ENCODE peak calls at places on chromosomes 5 and 9, in four cellular contexts. A is AG09319, F is A673, S is tibial nerve. D is an unnamed sample.

GRCh38 chr5:537098-537497 is 12.8 kb upstream of the SLC9A3 start:
- DNase-seq in S (no peak), F (no peak), A (no peak), D (no peak)

GRCh38 chr9:117400131-117400530 is 14.7 kb downstream of the ASTN2 start:
- DNase-seq in F (no peak), A (no peak), S (no peak), D (peak; percentile 61)

GRCh38 chr9:1871486-1872181 is 143.5 kb upstream of the SMARCA2 start:
- DNase-seq in S (no peak), A (no peak), F (peak; percentile 42), D (no peak)

GRCh38 chr5:122457178-122457826 is 145.3 kb downstream of the SNCAIP start:
- DNase-seq in A (no peak), F (no peak), S (no peak), D (no peak)

GRCh38 chr5:1008451-1009358 is at the start of gene NKD2:
- DNase-seq in S (peak; percentile 8), F (peak; percentile 65), A (no peak), D (peak; percentile 31)

GRCh38 chr5:176527246-176528222 is 9.7 kb downstream of the RNF44 start:
- DNase-seq in A (no peak), S (no peak), F (no peak), D (no peak)

GRCh38 chr5:98292496-98292895 is 481.0 kb upstream of the RGMB start:
- DNase-seq in A (no peak), S (no peak), F (no peak), D (no peak)

GRCh38 chr9:69028754-69029153 is 6.8 kb upstream of the FXN start:
- DNase-seq in F (no peak), S (no peak), A (no peak), D (no peak)

GRCh38 chr9:137619240-137620090 is 660 bp downstream of the EHMT1 start:
- DNase-seq in S (no peak), A (no peak), F (peak; percentile 55), D (peak; percentile 44)

GRCh38 chr5:159620853-159621540 is 290.7 kb upstream of the IL12B start:
- DNase-seq in A (no peak), F (no peak), S (no peak), D (no peak)

GRCh38 chr9:93682155-93682968 is 106.0 kb downstream of the PHF2 start:
- DNase-seq in S (peak; percentile 38), A (peak; percentile 22), F (peak; percentile 71), D (peak; percentile 57)

GRCh38 chr5:115490601-115491000 is 54.0 kb downstream of the FEM1C start:
- DNase-seq in F (no peak), S (no peak), A (no peak), D (no peak)

GRCh38 chr5:108516771-108517170 is 134.9 kb upstream of the FBXL17 start:
- DNase-seq in A (no peak), S (no peak), F (no peak), D (no peak)

GRCh38 chr5:108524564-108524963 is 142.7 kb upstream of the FBXL17 start:
- DNase-seq in F (no peak), S (no peak), A (no peak), D (no peak)

GRCh38 chr5:108523360-108523759 is 141.5 kb upstream of the FBXL17 start:
- DNase-seq in F (no peak), S (no peak), A (no peak), D (no peak)

GRCh38 chr5:108521011-108521700 is 139.3 kb upstream of the FBXL17 start:
- DNase-seq in S (no peak), A (no peak), F (no peak), D (no peak)

GRCh38 chr5:108521841-108522506 is 140.1 kb upstream of the FBXL17 start:
- DNase-seq in S (no peak), A (peak; percentile 30), F (peak; percentile 82), D (no peak)
- TF ChIP-seq CTCF in S (peak; percentile 30), A (peak; percentile 74), F (peak; percentile 79), D (peak; percentile 21)

DNA sequence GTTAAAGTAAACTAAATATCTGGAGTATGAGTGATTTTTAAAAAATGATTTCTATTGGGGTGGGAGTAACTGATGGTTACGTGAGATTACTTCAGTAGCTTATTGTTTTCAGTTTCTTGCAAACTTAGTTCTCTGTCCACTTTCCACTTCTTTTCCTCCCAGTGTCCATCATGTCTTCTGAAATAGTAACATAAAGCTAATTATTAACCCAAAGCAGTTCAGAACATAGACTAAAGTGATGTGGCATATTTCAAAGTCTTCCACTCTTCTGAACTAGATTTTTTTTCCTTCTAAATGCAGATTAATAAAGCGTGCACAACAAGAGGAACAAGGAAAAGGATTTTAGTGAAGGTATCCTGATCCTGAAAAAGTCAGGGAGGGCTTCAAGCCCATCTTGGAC is 114.1 kb downstream of the MAN2A1 start:
- DNase-seq in F (no peak), S (no peak), A (no peak), D (no peak)
- TF ChIP-seq CTCF in F (no peak), S (no peak), A (no peak), D (no peak)

DNA sequence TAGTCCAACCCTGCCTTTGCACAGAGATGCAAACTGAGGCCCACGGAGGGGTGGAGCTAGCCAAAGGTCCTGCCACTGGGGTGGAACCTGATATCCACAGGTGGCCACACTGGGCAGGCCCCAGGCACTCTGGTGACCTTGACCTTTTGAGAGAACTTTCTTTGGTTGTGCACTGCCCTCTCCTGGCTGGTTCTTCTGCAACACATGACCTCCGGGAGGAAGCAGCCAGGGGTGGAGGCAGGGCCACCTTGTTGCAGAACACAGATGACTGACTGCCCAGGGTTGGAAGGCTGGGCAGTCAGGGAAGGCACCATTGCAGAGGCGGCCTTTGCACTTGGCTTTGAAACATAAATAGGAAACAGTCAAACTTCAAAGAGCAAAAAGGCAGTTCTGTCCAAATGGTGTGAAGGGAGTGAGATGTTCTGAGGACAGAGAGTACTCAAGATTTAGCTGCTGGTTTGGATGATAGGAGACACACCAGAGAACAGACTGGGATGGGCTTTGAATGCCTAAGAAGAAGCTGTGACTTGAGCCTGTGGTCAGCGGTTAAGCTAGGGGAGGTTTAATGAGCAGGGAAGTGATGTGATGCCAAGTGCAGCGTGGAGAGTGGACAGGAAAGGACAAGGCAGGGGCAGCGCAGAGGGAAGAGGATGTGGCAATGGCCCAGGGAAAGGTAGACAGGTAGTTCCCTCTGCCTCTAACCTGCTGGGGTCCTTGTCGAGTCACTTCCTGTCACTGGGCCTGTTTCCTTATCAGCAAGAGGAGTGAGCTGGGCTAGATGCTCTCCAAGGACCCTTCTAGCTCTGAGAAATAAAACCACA is 6.8 kb upstream of the TCOF1 start:
- DNase-seq in F (peak; percentile 18), S (peak; percentile 52), A (peak; percentile 41), D (peak; percentile 75)
- TF ChIP-seq CTCF in F (peak; percentile 54), S (peak; percentile 55), A (peak; percentile 70), D (peak; percentile 37)

GRCh38 chr9:81671880-81672280 is 17.5 kb downstream of the TLE1 start:
- DNase-seq in S (peak; percentile 45), F (no peak), A (no peak), D (peak; percentile 81)

GRCh38 chr9:81678088-81678487 is 11.3 kb downstream of the TLE1 start:
- DNase-seq in A (no peak), F (no peak), S (no peak), D (no peak)

GRCh38 chr9:81669011-81669739 is 20.2 kb downstream of the TLE1 start:
- DNase-seq in S (no peak), F (no peak), A (no peak), D (no peak)

GRCh38 chr9:81673310-81673709 is 16.0 kb downstream of the TLE1 start:
- DNase-seq in A (no peak), S (no peak), F (no peak), D (no peak)
- TF ChIP-seq CTCF in A (no peak), S (no peak), F (no peak), D (no peak)

GRCh38 chr9:114592356-114592755 is 4.8 kb downstream of the ATP6V1G1 start:
- DNase-seq in A (no peak), S (no peak), F (no peak), D (no peak)
- TF ChIP-seq CTCF in A (no peak), S (peak; percentile 20), F (no peak), D (no peak)